ENCODE peak calls at places on chromosomes 1 and 21, in seven cellular contexts. X is H7, C is neuronal stem cell, Y is esophagus squamous epithelium, F is SK-N-SH, U is neural progenitor cell, L is dorsolateral prefrontal cortex. Q is an unnamed sample.

GRCh38 chr1:81998165-81998564 is 197.4 kb downstream of the ADGRL2 start:
- DNase-seq in X (no peak), C (no peak), Y (no peak), F (no peak), U (no peak), L (no peak), Q (no peak)

GRCh38 chr1:183052861-183053260 is 29.6 kb downstream of the LAMC1 start:
- DNase-seq in X (no peak), C (no peak), Y (no peak), F (no peak), U (no peak), L (no peak), Q (peak)

GRCh38 chr1:224626042-224626441 is 9.9 kb downstream of the CNIH3 start:
- DNase-seq in X (no peak), C (no peak), Y (no peak), F (no peak), U (no peak), L (no peak), Q (no peak)

GRCh38 chr21:23543334-23543733 is 2063.9 kb downstream of the MRPL39 start:
- DNase-seq in X (no peak), C (no peak), Y (no peak), F (no peak), U (no peak), L (no peak), Q (no peak)

GRCh38 chr1:37473431-37474050 is 839 bp upstream of the ZC3H12A start:
- DNase-seq in X (peak), C (no peak), Y (no peak), F (peak), U (no peak), L (no peak), Q (no peak)

GRCh38 chr1:30840904-30841598 is 67.5 kb downstream of the SDC3 start:
- DNase-seq in X (no peak), C (peak), Y (no peak), F (no peak), U (peak), L (no peak), Q (peak)

GRCh38 chr21:44514746-44515358 is 25.1 kb downstream of the KRTAP10-1 start:
- DNase-seq in X (no peak), C (no peak), Y (no peak), F (no peak), U (no peak), L (no peak), Q (no peak)

GRCh38 chr21:36698160-36699025 is 522 bp upstream of the SIM2 start:
- DNase-seq in X (peak), C (peak), Y (no peak), F (peak), U (peak), L (no peak), Q (no peak)

GRCh38 chr21:15241997-15242767 is 177.4 kb upstream of the NRIP1 start:
- DNase-seq in X (peak), C (no peak), Y (no peak), F (no peak), U (peak), L (no peak), Q (no peak)

GRCh38 chr1:160052943-160053342 is 17.0 kb downstream of the KCNJ10 start:
- DNase-seq in X (no peak), C (no peak), Y (no peak), F (no peak), U (no peak), L (no peak), Q (no peak)

GRCh38 chr1:161952603-161953172 is 71.0 kb downstream of the OLFML2B start:
- DNase-seq in X (no peak), C (no peak), Y (no peak), F (no peak), U (no peak), L (no peak), Q (no peak)

GRCh38 chr1:84141177-84142003 is 2.7 kb upstream of the PRKACB start:
- DNase-seq in X (no peak), C (no peak), Y (no peak), F (no peak), U (no peak), L (no peak), Q (no peak)

GRCh38 chr1:21944261-21945074 is 7.4 kb upstream of the HSPG2 start:
- DNase-seq in X (peak), C (peak), Y (no peak), F (no peak), U (peak), L (no peak), Q (no peak)

GRCh38 chr1:45765999-45766792 is 15.7 kb upstream of the IPP start:
- DNase-seq in X (no peak), C (no peak), Y (no peak), F (no peak), U (no peak), L (no peak), Q (no peak)

GRCh38 chr1:67888208-67888607 is 54.9 kb upstream of the GNG12 start:
- DNase-seq in X (no peak), C (no peak), Y (no peak), F (peak), U (no peak), L (no peak), Q (no peak)

GRCh38 chr1:183079697-183080096 is 56.5 kb downstream of the LAMC1 start:
- DNase-seq in X (no peak), C (no peak), Y (no peak), F (no peak), U (no peak), L (no peak), Q (no peak)

GRCh38 chr21:27425574-27425973 is 458.7 kb upstream of the ADAMTS5 start:
- DNase-seq in X (no peak), C (no peak), Y (no peak), F (peak), U (no peak), L (no peak), Q (no peak)

GRCh38 chr1:3219005-3219724 is 150.2 kb downstream of the PRDM16 start:
- DNase-seq in X (no peak), C (no peak), Y (no peak), F (peak), U (peak), L (peak), Q (peak)

GRCh38 chr1:196467230-196467629 is 141.0 kb downstream of the KCNT2 start:
- DNase-seq in X (no peak), C (no peak), Y (no peak), F (no peak), U (no peak), L (no peak), Q (no peak)

GRCh38 chr1:30535595-30536325 is 187.6 kb downstream of the MATN1 start:
- DNase-seq in X (no peak), C (no peak), Y (no peak), F (no peak), U (no peak), L (no peak), Q (no peak)

GRCh38 chr21:21010698-21011097 is 12.5 kb downstream of the NCAM2 start:
- DNase-seq in X (no peak), C (no peak), Y (no peak), F (no peak), U (no peak), L (no peak), Q (no peak)

GRCh38 chr1:19096036-19096833 is 113.8 kb downstream of the UBR4 start:
- DNase-seq in X (peak), C (peak), Y (no peak), F (peak), U (peak), L (no peak), Q (no peak)

GRCh38 chr1:38991638-38992449 is 768 bp downstream of the AKIRIN1 start:
- DNase-seq in X (peak), C (peak), Y (no peak), F (peak), U (peak), L (peak), Q (no peak)

GRCh38 chr1:188986751-188987417 is 1490.8 kb downstream of the BRINP3 start:
- DNase-seq in X (no peak), C (no peak), Y (no peak), F (no peak), U (peak), L (no peak), Q (no peak)

GRCh38 chr1:31344503-31344902 is 28.4 kb downstream of the FABP3 start:
- DNase-seq in X (no peak), C (no peak), Y (no peak), F (no peak), U (no peak), L (no peak), Q (no peak)

GRCh38 chr1:153789478-153790148 is 14.4 kb downstream of the SLC27A3 start:
- DNase-seq in X (peak), C (no peak), Y (no peak), F (no peak), U (no peak), L (no peak), Q (no peak)

GRCh38 chr21:15050588-15051377 is 14.0 kb downstream of the NRIP1 start:
- DNase-seq in X (peak), C (no peak), Y (no peak), F (no peak), U (no peak), L (no peak), Q (no peak)

GRCh38 chr21:37074195-37074510 is 1.1 kb downstream of the TTC3 start:
- DNase-seq in X (peak), C (no peak), Y (no peak), F (peak), U (peak), L (no peak), Q (no peak)

GRCh38 chr1:215106067-215106466 is 23.5 kb downstream of the KCNK2 start:
- DNase-seq in X (no peak), C (no peak), Y (no peak), F (no peak), U (no peak), L (no peak), Q (no peak)

GRCh38 chr1:46489638-46490602 is at the start of gene DMBX1:
- DNase-seq in X (peak), C (no peak), Y (no peak), F (peak), U (peak), L (no peak), Q (peak)

GRCh38 chr1:117860906-117861610 is 68.4 kb downstream of the GDAP2 start:
- DNase-seq in X (no peak), C (no peak), Y (no peak), F (no peak), U (no peak), L (peak), Q (no peak)

GRCh38 chr1:15948091-15948591 is 27.8 kb downstream of the ZBTB17 start:
- DNase-seq in X (peak), C (no peak), Y (no peak), F (no peak), U (peak), L (no peak), Q (no peak)

GRCh38 chr1:234214911-234215892 is 158.1 kb upstream of the COA6 start:
- DNase-seq in X (peak), C (no peak), Y (no peak), F (no peak), U (peak), L (no peak), Q (peak)
- H3K4me3 ChIP-seq in X (peak), C (no peak), Y (peak), F (peak), U (peak), L (peak), Q (peak)

GRCh38 chr1:41672173-41672572 is 187.7 kb upstream of the EDN2 start:
- DNase-seq in X (no peak), C (no peak), Y (no peak), F (no peak), U (no peak), L (no peak), Q (no peak)

GRCh38 chr1:41673806-41674205 is 189.3 kb upstream of the EDN2 start:
- DNase-seq in X (no peak), C (no peak), Y (no peak), F (no peak), U (no peak), L (no peak), Q (no peak)

GRCh38 chr1:41671116-41671755 is 186.8 kb upstream of the EDN2 start:
- DNase-seq in X (no peak), C (no peak), Y (no peak), F (no peak), U (no peak), L (no peak), Q (no peak)

GRCh38 chr1:41673355-41673754 is 188.9 kb upstream of the EDN2 start:
- DNase-seq in X (no peak), C (no peak), Y (no peak), F (no peak), U (no peak), L (no peak), Q (no peak)

DNA sequence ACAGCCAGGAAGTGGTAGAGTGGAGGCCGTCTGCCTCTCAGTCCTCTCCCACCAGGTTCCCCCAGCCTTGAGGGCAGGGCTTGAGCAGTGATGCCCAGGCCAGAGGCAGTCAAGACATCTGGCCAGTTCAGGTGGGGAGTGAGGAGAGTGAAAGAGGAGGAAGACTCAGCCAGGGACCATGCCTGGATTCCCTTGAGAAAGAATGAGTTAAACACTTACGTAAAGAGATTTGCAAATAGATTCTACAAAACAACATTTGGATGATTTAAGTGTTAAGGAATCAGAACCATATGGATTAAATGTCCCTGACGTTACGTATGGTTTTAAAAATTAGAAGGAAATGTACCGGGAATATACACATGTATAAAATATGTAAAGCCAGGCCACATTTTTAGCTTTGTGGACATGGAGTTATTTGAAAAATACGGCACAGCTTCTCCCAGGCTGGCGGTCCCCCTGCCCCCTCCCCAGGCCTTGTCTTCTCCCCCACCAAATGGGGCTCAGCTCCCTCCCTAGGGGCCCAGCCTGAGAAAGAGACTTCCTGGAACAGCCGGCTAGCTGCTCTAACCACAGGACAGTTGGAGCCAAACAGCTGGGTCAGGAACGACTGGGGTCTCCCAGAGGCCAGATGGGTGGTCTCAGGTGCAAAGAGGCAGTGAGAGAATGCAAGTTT is 188.3 kb upstream of the EDN2 start:
- DNase-seq in X (no peak), C (no peak), Y (no peak), F (no peak), U (no peak), L (no peak), Q (no peak)
- H3K4me3 ChIP-seq in X (no peak), C (no peak), Y (no peak), F (no peak), U (no peak), L (no peak), Q (no peak)

DNA sequence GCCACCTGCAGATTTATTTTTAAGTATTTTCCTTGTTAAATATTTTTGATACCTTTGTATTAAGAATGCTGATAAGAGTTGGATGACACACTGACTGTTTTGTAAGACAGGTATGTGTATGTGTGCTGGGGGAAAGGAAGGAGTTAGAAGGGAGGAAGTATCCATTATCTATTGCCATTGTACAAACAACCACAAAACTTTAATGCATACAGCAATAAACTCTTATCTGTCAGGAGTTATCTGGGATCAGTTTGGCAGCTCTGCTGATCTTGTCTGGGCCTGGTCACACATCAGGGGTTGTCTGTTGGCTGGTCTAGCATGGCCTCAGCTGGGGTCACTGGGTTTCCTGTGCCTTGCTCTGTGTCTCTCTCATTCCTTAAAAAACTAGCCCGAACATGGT is 423.9 kb upstream of the USP24 start:
- DNase-seq in X (no peak), C (no peak), Y (no peak), F (no peak), U (no peak), L (no peak), Q (peak)
- H3K4me3 ChIP-seq in X (no peak), C (no peak), Y (no peak), F (no peak), U (no peak), L (no peak), Q (no peak)

GRCh38 chr1:7747605-7748004 is 23.5 kb upstream of the VAMP3 start:
- DNase-seq in X (no peak), C (no peak), Y (no peak), F (no peak), U (no peak), L (no peak), Q (no peak)

GRCh38 chr1:7738044-7738443 is 33.1 kb upstream of the VAMP3 start:
- DNase-seq in X (no peak), C (no peak), Y (no peak), F (no peak), U (no peak), L (no peak), Q (no peak)

GRCh38 chr1:7744882-7745281 is 26.2 kb upstream of the VAMP3 start:
- DNase-seq in X (no peak), C (no peak), Y (no peak), F (no peak), U (no peak), L (no peak), Q (no peak)

GRCh38 chr1:7745783-7746182 is 25.3 kb upstream of the VAMP3 start:
- DNase-seq in X (no peak), C (no peak), Y (no peak), F (no peak), U (no peak), L (no peak), Q (peak)

GRCh38 chr1:7743346-7743745 is 27.8 kb upstream of the VAMP3 start:
- DNase-seq in X (no peak), C (no peak), Y (no peak), F (peak), U (no peak), L (no peak), Q (no peak)
- H3K4me3 ChIP-seq in X (no peak), C (no peak), Y (no peak), F (no peak), U (no peak), L (no peak), Q (no peak)

DNA sequence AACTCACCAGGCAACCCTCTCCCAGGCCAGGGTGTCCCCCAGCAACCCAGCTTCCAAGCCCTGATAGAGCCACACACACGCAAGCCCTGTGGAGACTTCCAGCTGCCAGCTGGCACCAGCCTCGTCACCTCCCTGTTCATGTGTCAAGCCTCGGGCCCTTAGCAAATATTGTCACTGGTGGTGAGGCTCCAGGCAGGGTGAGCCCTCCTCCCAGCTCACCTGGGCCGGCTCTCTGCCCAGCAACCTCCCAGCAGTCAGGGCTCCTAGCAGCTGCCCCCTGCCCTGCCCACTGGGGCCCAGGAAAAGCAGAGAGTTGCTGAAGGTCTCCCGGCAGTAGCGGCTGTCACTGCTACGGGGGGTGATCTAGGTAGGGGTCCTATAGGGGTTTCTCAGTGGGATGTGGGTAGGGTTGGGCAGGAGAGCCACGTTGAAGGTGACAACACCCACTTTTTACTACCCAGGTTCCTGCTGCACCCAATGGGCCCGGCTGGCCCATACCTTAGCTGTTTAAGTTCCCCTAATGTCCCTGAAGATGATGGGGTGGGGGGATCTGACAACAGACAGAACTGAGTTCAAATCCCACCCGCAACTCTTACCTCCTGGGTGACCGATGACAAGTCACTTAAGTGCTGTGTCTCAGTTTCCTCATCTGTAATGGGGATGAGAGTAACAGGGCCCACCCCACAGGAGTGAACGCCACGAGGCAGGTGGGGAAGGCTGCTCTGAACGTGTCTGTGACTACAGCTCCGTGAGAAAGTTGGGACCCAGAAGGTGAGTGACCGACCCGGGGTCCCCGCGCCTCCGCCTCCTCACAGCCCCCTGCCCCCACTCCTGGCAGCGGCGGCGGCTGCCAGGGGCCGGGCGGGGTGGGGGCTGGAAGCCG is 678 bp downstream of the TTC39A start:
- DNase-seq in X (no peak), C (no peak), Y (no peak), F (peak), U (no peak), L (no peak), Q (peak)
- H3K4me3 ChIP-seq in X (peak), C (peak), Y (peak), F (no peak), U (peak), L (peak), Q (peak)

GRCh38 chr21:39115659-39116235 is 67.5 kb downstream of the PSMG1 start:
- DNase-seq in X (no peak), C (no peak), Y (no peak), F (no peak), U (no peak), L (no peak), Q (no peak)
- H3K4me3 ChIP-seq in X (no peak), C (no peak), Y (no peak), F (no peak), U (no peak), L (no peak), Q (no peak)

GRCh38 chr1:112743174-112744018 is 28.3 kb upstream of the PPM1J start:
- DNase-seq in X (peak), C (no peak), Y (no peak), F (no peak), U (peak), L (no peak), Q (no peak)

GRCh38 chr1:112748396-112748795 is 33.3 kb upstream of the PPM1J start:
- DNase-seq in X (no peak), C (no peak), Y (no peak), F (no peak), U (no peak), L (no peak), Q (no peak)

DNA sequence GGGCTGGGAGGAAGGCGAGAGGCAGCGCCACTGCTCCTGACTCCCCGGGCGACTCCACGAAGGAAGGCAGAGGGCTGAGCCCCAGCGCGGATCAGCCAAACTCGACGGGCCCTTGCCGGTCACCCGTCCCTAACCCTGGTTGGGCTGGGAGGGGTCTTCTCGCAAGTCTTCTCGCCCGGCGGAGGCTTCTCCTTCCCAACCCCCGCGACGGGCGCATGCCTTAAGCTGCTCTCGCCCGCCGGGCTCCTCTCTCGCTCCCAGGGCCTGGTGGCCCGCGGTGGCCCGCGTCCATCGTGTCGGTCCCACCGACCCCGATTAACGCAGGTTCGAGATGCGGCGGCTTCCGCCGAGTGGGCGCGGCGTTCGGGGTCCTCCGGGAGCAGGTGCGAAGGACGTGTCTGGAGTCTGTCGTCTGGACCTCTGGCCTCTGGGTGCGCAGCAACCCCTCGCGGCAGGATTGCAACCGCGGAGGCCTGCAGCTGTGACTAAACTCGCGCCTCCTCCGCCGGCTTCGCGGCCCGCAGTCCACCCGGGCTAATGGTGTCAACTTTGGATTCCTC is 29.0 kb upstream of the PPM1J start:
- DNase-seq in X (peak), C (peak), Y (no peak), F (no peak), U (peak), L (no peak), Q (no peak)
- H3K4me3 ChIP-seq in X (peak), C (no peak), Y (peak), F (no peak), U (peak), L (no peak), Q (no peak)